ENCODE peak calls at places on chromosomes 16 and 17, in six cellular contexts. L, S, E, Y, A and D are unnamed samples.
A peak's percentile ranks its signal among the peaks of the same experiment; 100 is the strongest.

GRCh38 chr17:74761419-74761818 is 13.0 kb downstream of the NHERF1 start:
- DNase-seq in E (no peak), Y (no peak), S (no peak), A (no peak), L (no peak), D (no peak)

GRCh38 chr17:65191805-65192740 is 54.9 kb downstream of the RGS9 start:
- DNase-seq in Y (peak; percentile 80), S (peak; percentile 75), A (peak; percentile 67), E (no peak), L (no peak), D (peak; percentile 71)

GRCh38 chr17:35166526-35166925 is 18.9 kb downstream of the UNC45B start:
- DNase-seq in A (no peak), L (peak; percentile 15), E (no peak), Y (no peak), S (no peak), D (no peak)

GRCh38 chr17:2181206-2181983 is 122.2 kb downstream of the SMG6 start:
- DNase-seq in A (peak; percentile 94), S (peak; percentile 81), E (no peak), Y (peak; percentile 55), L (no peak), D (peak; percentile 96)

GRCh38 chr16:89557230-89557935 is 3.1 kb upstream of the RPL13 start:
- DNase-seq in Y (peak; percentile 53), L (peak; percentile 90), A (peak; percentile 61), E (peak; percentile 92), S (peak; percentile 88), D (peak; percentile 80)

GRCh38 chr17:10121971-10122707 is 76.3 kb downstream of the GAS7 start:
- DNase-seq in Y (no peak), L (peak; percentile 20), E (no peak), S (no peak), A (peak; percentile 39), D (no peak)

GRCh38 chr16:56539667-56540066 is 19.8 kb upstream of the BBS2 start:
- DNase-seq in Y (no peak), A (no peak), S (peak; percentile 58), L (no peak), E (no peak), D (no peak)

GRCh38 chr16:58409316-58409973 is 17.2 kb downstream of the GINS3 start:
- DNase-seq in S (peak; percentile 71), L (no peak), E (no peak), A (peak; percentile 71), Y (peak; percentile 64), D (peak; percentile 63)

GRCh38 chr16:80164881-80165280 is 375.9 kb upstream of the DYNLRB2 start:
- DNase-seq in L (no peak), Y (no peak), E (no peak), S (no peak), A (no peak), D (no peak)

GRCh38 chr17:80969030-80969673 is 22.5 kb upstream of the CHMP6 start:
- DNase-seq in A (no peak), L (no peak), E (peak; percentile 63), Y (no peak), S (no peak), D (no peak)

GRCh38 chr16:69711115-69711740 is 15.1 kb downstream of the NQO1 start:
- DNase-seq in L (peak; percentile 64), A (no peak), E (no peak), S (peak; percentile 55), Y (peak; percentile 98), D (peak; percentile 83)

GRCh38 chr17:8828517-8828875 is 29.3 kb upstream of the MFSD6L start:
- DNase-seq in L (no peak), A (no peak), Y (no peak), E (no peak), S (no peak), D (no peak)

GRCh38 chr17:42618442-42619150 is 9.1 kb downstream of the TUBG1 start:
- DNase-seq in S (peak; percentile 57), L (no peak), A (no peak), Y (peak; percentile 57), E (peak; percentile 61), D (no peak)

GRCh38 chr17:19979917-19980770 is 2.5 kb upstream of the AKAP10 start:
- DNase-seq in A (no peak), Y (no peak), E (no peak), S (peak; percentile 67), L (peak; percentile 70), D (no peak)

GRCh38 chr17:83078378-83079339 is 750 bp upstream of the METRNL start:
- DNase-seq in L (no peak), S (peak; percentile 52), A (no peak), E (no peak), Y (no peak), D (no peak)

DNA sequence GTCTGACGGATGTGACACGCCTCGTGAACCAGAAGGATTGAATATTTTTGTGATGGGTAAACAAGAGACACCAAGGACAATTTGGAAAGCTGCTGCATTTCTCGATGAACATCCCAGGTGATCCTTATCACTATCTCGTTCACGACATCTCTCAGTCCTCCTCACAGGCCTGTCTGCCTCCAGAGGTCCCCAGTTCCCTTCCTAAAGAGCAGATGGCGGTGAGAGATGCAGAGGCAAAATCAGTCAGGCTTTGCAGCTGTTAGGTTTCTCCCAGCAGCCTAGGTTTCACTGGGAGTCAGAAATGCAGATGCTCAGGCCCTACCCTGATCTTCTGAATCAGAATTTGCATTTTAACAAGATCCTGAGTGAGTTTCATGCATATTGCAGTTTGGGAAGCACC is 23.6 kb downstream of the SCPEP1 start:
- DNase-seq in Y (no peak), L (no peak), E (no peak), A (no peak), S (no peak), D (no peak)
- TF ChIP-seq CTCF in Y (no peak), L (no peak), E (no peak), A (no peak), S (no peak), D (no peak)

GRCh38 chr17:78643326-78643725 is 66.1 kb upstream of the DNAH17 start:
- DNase-seq in A (no peak), S (no peak), Y (no peak), L (peak; percentile 15), E (no peak), D (no peak)

GRCh38 chr17:78644259-78644658 is 67.1 kb upstream of the DNAH17 start:
- DNase-seq in Y (no peak), E (no peak), S (no peak), A (no peak), L (peak; percentile 33), D (no peak)

GRCh38 chr17:78647030-78647429 is 69.8 kb upstream of the DNAH17 start:
- DNase-seq in L (no peak), E (no peak), Y (no peak), S (no peak), A (no peak), D (no peak)

GRCh38 chr17:78644971-78645370 is 67.8 kb upstream of the DNAH17 start:
- DNase-seq in E (no peak), L (no peak), S (no peak), A (no peak), Y (no peak), D (no peak)

GRCh38 chr17:78645421-78646295 is 68.5 kb upstream of the DNAH17 start:
- DNase-seq in Y (peak; percentile 5), A (no peak), E (peak; percentile 54), S (peak; percentile 80), L (peak; percentile 91), D (peak; percentile 59)
- H3K4me3 ChIP-seq in Y (no peak overlapping the region), A (no peak overlapping the region), E (peak overlapping the region; percentile 51), S (no peak overlapping the region), L (no peak overlapping the region), D (no peak overlapping the region)

DNA sequence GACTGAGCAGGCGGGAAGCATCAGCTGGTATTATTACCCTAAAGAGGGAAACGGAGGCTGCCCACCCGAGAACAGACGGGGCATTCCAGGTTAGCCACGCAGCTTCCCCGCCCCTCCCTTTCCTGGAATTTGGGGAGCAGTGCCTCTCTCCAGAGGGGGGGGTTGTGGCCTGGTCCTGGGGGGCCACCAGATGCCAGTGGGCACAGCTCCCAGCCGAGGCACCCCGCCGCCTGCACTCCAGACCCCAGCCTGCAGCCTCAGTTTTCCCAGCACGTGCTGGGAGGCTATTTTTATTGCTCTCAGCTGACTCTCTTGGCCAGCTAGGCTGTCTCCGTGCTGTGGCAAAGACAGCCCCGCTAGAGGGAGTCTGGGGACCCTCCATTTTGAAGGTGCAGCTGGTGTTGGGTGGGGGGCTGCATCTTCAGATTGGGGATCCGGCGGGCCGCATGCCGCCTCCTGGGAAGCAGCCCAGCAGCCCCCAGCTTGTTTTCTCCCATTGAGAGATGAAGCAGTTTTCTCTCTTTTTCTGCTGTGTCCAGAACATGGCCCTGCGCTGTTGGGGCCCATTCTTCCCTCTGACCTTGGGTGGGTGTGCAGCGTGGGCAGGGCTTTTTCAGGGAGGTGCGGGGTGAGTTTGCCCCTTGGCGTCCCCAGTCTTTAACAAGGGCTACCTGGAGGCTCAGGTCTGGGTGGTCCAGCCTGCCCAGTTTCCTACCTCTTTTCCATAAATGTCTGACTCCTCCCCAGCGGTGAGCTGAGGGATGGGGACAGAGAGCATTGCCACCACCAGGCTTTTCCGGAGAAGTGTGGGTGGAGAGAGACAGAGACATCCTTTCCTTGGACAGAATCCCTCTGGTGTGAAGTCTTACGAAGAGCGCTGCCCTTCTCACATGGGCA is 62.5 kb upstream of the GSE1 start:
- DNase-seq in L (no peak), S (no peak), Y (no peak), E (no peak), A (no peak), D (no peak)
- TF ChIP-seq CTCF in L (no peak), S (no peak), Y (no peak), E (no peak), A (peak; percentile 26), D (no peak)

DNA sequence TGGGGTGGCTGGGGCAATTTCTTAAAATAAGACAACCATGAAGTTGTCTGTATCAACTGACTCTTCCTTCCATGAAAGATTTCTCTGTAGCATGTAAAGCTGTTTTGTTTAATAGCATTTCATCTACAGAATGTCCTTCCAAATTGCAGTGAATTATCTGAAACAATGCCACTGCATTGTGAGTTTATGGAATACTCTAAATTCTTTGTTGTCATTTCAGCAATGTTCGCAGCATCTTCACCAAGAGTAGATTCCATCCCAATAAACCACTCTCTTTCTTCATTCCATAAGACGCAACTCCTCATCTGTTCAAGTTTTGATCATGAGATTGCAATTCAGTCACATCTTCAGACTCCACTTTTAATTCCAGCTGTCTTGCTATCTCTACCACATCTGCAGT is 54.6 kb downstream of the CPPED1 start:
- DNase-seq in S (no peak), A (peak; percentile 37), L (no peak), Y (no peak), E (no peak), D (no peak)
- H3K4me3 ChIP-seq in S (no peak overlapping the region), A (no peak overlapping the region), L (no peak overlapping the region), Y (no peak overlapping the region), E (no peak overlapping the region), D (no peak overlapping the region)

GRCh38 chr17:72030067-72030899 is 90.5 kb upstream of the SOX9 start:
- DNase-seq in A (peak; percentile 62), Y (peak; percentile 28), L (peak; percentile 61), E (peak; percentile 74), S (peak; percentile 21), D (peak; percentile 31)
- TF ChIP-seq CTCF in A (peak; percentile 58), Y (peak; percentile 66), L (peak; percentile 26), E (peak; percentile 80), S (peak; percentile 28), D (peak; percentile 52)